ENCODE peak calls at places on chromosome 1, in ten cellular contexts. I is AG08396; X is Calu3; L is stimulated activated CD4-positive, alpha-beta T cell treated with anti-CD3 and anti-CD28 coated beads, Interleukin-4, amount 100 ng/mL, for 1 hour; V is AG04450; H is renal cortical epithelial cell; A is HEK293T; W is NCI-H69; S is activated CD8-positive, alpha-beta memory T cell treated with anti-CD3 and anti-CD28 coated beads for 4 hours; P is glutamatergic neuron. T is an unnamed sample.

GRCh38 chr1:240337795-240338194 is 246.1 kb downstream of the FMN2 start:
- DNase-seq in X (no peak), P (no peak), L (no peak), A (peak), I (peak), H (peak), W (peak), V (peak), S (no peak), T (no peak)

GRCh38 chr1:215566556-215567490 is at the start of gene KCTD3:
- DNase-seq in X (peak), V (no peak), S (no peak), H (peak), W (peak), I (peak), P (peak), A (peak), L (peak), T (no peak)

GRCh38 chr1:156704930-156705320 is 458 bp downstream of the CRABP2 start:
- DNase-seq in A (no peak), H (peak), P (peak), L (peak), X (peak), W (peak), I (peak), S (no peak), V (no peak), T (no peak)

GRCh38 chr1:117638759-117639158 is 32.9 kb downstream of the TENT5C start:
- DNase-seq in S (no peak), V (no peak), L (no peak), X (no peak), P (no peak), I (no peak), W (peak), A (no peak), H (peak), T (no peak)

GRCh38 chr1:205998457-205999241 is 4.5 kb downstream of the RAB7B start:
- DNase-seq in X (no peak), W (peak), A (no peak), V (no peak), S (no peak), H (no peak), P (no peak), I (no peak), L (no peak), T (peak)

GRCh38 chr1:13917607-13918006 is 217.6 kb downstream of the PRDM2 start:
- DNase-seq in I (no peak), V (no peak), P (no peak), W (no peak), L (no peak), H (no peak), A (no peak), S (no peak), X (no peak), T (no peak)

GRCh38 chr1:94325379-94326302 is 88.3 kb upstream of the ARHGAP29 start:
- DNase-seq in P (no peak), X (peak), V (peak), A (no peak), L (no peak), H (peak), I (peak), S (no peak), W (peak), T (peak)

GRCh38 chr1:27113861-27114260 is 41.1 kb downstream of the SLC9A1 start:
- DNase-seq in L (no peak), W (no peak), H (no peak), S (no peak), V (no peak), A (no peak), X (no peak), I (no peak), P (no peak), T (no peak)

GRCh38 chr1:29236993-29237905 is 927 bp downstream of the PTPRU start:
- DNase-seq in X (peak), L (no peak), S (no peak), I (peak), A (peak), H (peak), W (peak), P (peak), V (no peak), T (peak)

GRCh38 chr1:213582976-213583567 is 404.7 kb upstream of the PROX1 start:
- DNase-seq in P (no peak), S (no peak), A (no peak), L (no peak), W (no peak), V (no peak), I (no peak), X (no peak), H (no peak), T (no peak)

GRCh38 chr1:36411674-36412648 is 14.3 kb upstream of the LSM10 start:
- DNase-seq in W (peak), P (no peak), I (no peak), V (no peak), H (peak), L (peak), S (no peak), X (peak), A (peak), T (peak)

GRCh38 chr1:53482441-53483153 is 23.4 kb downstream of the DMRTB1 start:
- DNase-seq in A (no peak), L (no peak), S (no peak), X (no peak), W (peak), P (no peak), I (no peak), H (no peak), V (no peak), T (no peak)

GRCh38 chr1:70745199-70745598 is 302.4 kb downstream of the PTGER3 start:
- DNase-seq in A (peak), S (no peak), H (peak), V (no peak), I (peak), L (no peak), X (no peak), W (peak), P (no peak), T (peak)

GRCh38 chr1:117657031-117657430 is 51.2 kb downstream of the TENT5C start:
- DNase-seq in I (peak), L (no peak), X (peak), H (peak), P (no peak), S (no peak), A (no peak), W (no peak), V (peak), T (no peak)

GRCh38 chr1:160494620-160495019 is 28.4 kb downstream of the SLAMF6 start:
- DNase-seq in L (no peak), V (no peak), X (peak), H (no peak), I (no peak), W (peak), S (no peak), P (peak), A (no peak), T (no peak)

GRCh38 chr1:185971688-185972087 is 237.5 kb downstream of the HMCN1 start:
- DNase-seq in A (no peak), V (no peak), I (no peak), L (no peak), X (no peak), P (no peak), H (peak), S (no peak), W (no peak), T (no peak)

GRCh38 chr1:6044481-6045109 is 1.1 kb upstream of the KCNAB2 start:
- DNase-seq in X (no peak), S (no peak), I (no peak), W (no peak), A (no peak), H (no peak), P (no peak), V (no peak), L (no peak), T (no peak)

GRCh38 chr1:53186533-53186932 is 10.1 kb upstream of the CPT2 start:
- DNase-seq in W (no peak), A (no peak), I (no peak), L (no peak), X (no peak), S (no peak), H (no peak), V (no peak), P (no peak), T (no peak)

GRCh38 chr1:2282556-2283270 is 54.6 kb downstream of the SKI start:
- DNase-seq in I (no peak), L (no peak), S (no peak), V (no peak), X (no peak), P (no peak), W (no peak), A (no peak), H (no peak), T (no peak)

GRCh38 chr1:17304155-17304826 is 3.7 kb upstream of the PADI4 start:
- DNase-seq in L (no peak), A (no peak), P (peak), V (no peak), I (no peak), S (no peak), H (peak), X (no peak), W (no peak), T (no peak)

GRCh38 chr1:87327362-87328120 is 1.1 kb upstream of the LMO4 start:
- DNase-seq in S (no peak), W (peak), P (no peak), I (no peak), H (no peak), L (no peak), A (no peak), V (no peak), X (no peak), T (no peak)